ENCODE peak calls at places on chromosomes 11 and 22, in eight cellular contexts. J is sigmoid colon, C is colonic mucosa, G is cardiac muscle cell, L is SJSA1, B is left ventricle myocardium inferior, M is A673, S is IMR-90. T is an unnamed sample. For H3K4me1 and H3K27me3, the result is how much of the 10 kb centered on the place peaks cover.

GRCh38 chr11:119734788-119735187 is 5.8 kb upstream of the NECTIN1 start:
- DNase-seq in J (no peak), L (no peak), S (no peak), G (no peak), C (peak), B (no peak), M (no peak), T (no peak)

GRCh38 chr22:47175761-47176359 is 413.4 kb downstream of the TBC1D22A start:
- DNase-seq in S (no peak), G (no peak), C (no peak), B (no peak), J (peak), L (no peak), M (no peak), T (no peak)

GRCh38 chr11:119790476-119790875 is 61.5 kb upstream of the NECTIN1 start:
- DNase-seq in J (peak), S (no peak), M (no peak), G (no peak), B (no peak), C (no peak), L (no peak), T (no peak)

GRCh38 chr22:46508391-46508999 is 28.9 kb downstream of the CELSR1 start:
- DNase-seq in B (no peak), G (no peak), M (peak), S (no peak), J (no peak), L (no peak), C (no peak), T (no peak)

GRCh38 chr11:19723572-19724342 is 11.1 kb downstream of the NAV2 start:
- DNase-seq in M (no peak), C (no peak), J (peak), B (no peak), G (no peak), L (peak), S (peak), T (no peak)

GRCh38 chr11:85783758-85784157 is 27.2 kb downstream of the SYTL2 start:
- DNase-seq in C (no peak), L (no peak), S (no peak), B (no peak), G (no peak), J (no peak), M (no peak), T (no peak)

GRCh38 chr22:47327241-47327640 is 564.8 kb downstream of the TBC1D22A start:
- DNase-seq in B (no peak), S (no peak), G (no peak), J (no peak), L (no peak), C (no peak), M (no peak), T (no peak)

GRCh38 chr11:13119361-13119760 is 110.2 kb downstream of the RASSF10 start:
- DNase-seq in G (no peak), L (no peak), J (no peak), B (no peak), S (peak), C (no peak), M (no peak), T (no peak)

GRCh38 chr22:49971232-49972162 is 10.9 kb downstream of the PIM3 start:
- DNase-seq in C (peak), M (no peak), J (peak), L (no peak), G (peak), S (no peak), B (peak), T (peak)

GRCh38 chr11:68632802-68633201 is 51.5 kb upstream of the GAL start:
- DNase-seq in S (peak), G (peak), B (no peak), M (peak), J (no peak), L (no peak), C (peak), T (no peak)

GRCh38 chr11:93143800-93144199 is 54.0 kb downstream of the SLC36A4 start:
- DNase-seq in M (no peak), S (peak), J (no peak), C (no peak), L (no peak), B (no peak), G (no peak), T (no peak)

GRCh38 chr11:107770546-107770945 is 58.7 kb upstream of the SLN start:
- DNase-seq in G (no peak), L (peak), M (peak), S (peak), C (no peak), J (no peak), B (no peak), T (no peak)

GRCh38 chr11:36388086-36388485 is 92.0 kb downstream of the PRR5L start:
- DNase-seq in L (no peak), G (no peak), B (no peak), S (no peak), C (no peak), M (no peak), J (no peak), T (no peak)

GRCh38 chr11:69525516-69526452 is 44.3 kb downstream of the LINC01488 start:
- DNase-seq in C (no peak), L (no peak), J (peak), B (no peak), M (no peak), S (no peak), G (no peak), T (no peak)

GRCh38 chr11:13316528-13316961 is 39.0 kb downstream of the BMAL1 start:
- DNase-seq in J (no peak), G (no peak), L (peak), M (no peak), C (no peak), S (peak), B (no peak), T (peak)

GRCh38 chr11:114182471-114182968 is 113.7 kb upstream of the NNMT start:
- DNase-seq in L (no peak), B (no peak), G (no peak), S (no peak), C (no peak), M (no peak), J (no peak), T (no peak)

GRCh38 chr22:44325718-44326548 is 13.2 kb upstream of the SHISAL1 start:
- DNase-seq in B (no peak), J (no peak), C (no peak), M (peak), S (peak), G (no peak), L (peak), T (no peak)

GRCh38 chr11:61776561-61777075 is 15.8 kb downstream of the TMEM258 start:
- DNase-seq in J (no peak), G (peak), S (peak), B (no peak), M (peak), C (peak), L (peak), T (peak)

GRCh38 chr11:74460481-74461154 is 6.7 kb downstream of the KCNE3 start:
- DNase-seq in M (no peak), B (no peak), J (no peak), S (peak), C (no peak), L (no peak), G (no peak), T (no peak)

GRCh38 chr11:110059706-110060430 is 33.3 kb upstream of the ZC3H12C start:
- DNase-seq in L (no peak), C (no peak), J (no peak), G (no peak), B (no peak), M (no peak), S (peak), T (no peak)

GRCh38 chr11:46223252-46223513 is 54.3 kb upstream of the CREB3L1 start:
- DNase-seq in M (no peak), C (no peak), B (no peak), L (no peak), S (no peak), G (no peak), J (no peak), T (no peak)

GRCh38 chr11:34986883-34987525 is 70.6 kb downstream of the PDHX start:
- DNase-seq in J (no peak), M (peak), B (no peak), S (no peak), C (no peak), G (no peak), L (no peak), T (no peak)

GRCh38 chr22:46007003-46007847 is 30.3 kb upstream of the WNT7B start:
- DNase-seq in S (peak), L (peak), M (peak), B (peak), J (peak), G (no peak), C (no peak), T (peak)

GRCh38 chr11:35875063-35875462 is 68.8 kb upstream of the LDLRAD3 start:
- DNase-seq in S (no peak), G (no peak), M (no peak), C (no peak), L (no peak), J (no peak), B (no peak), T (no peak)

GRCh38 chr11:1260023-1260501 is 37.2 kb downstream of the MUC5B start:
- DNase-seq in B (no peak), C (peak), J (no peak), L (no peak), G (no peak), S (no peak), M (no peak), T (no peak)

GRCh38 chr11:116164843-116165242 is 607.9 kb downstream of the BUD13 start:
- DNase-seq in B (no peak), G (no peak), M (no peak), C (no peak), S (no peak), L (no peak), J (no peak), T (no peak)
- H3K4me1 ChIP-seq in B (under half), G (under half), M (under half), C (under half), S (under half), L (under half), J (under half), T (under half)

GRCh38 chr11:8025816-8026215 is 38.7 kb downstream of the EIF3F start:
- DNase-seq in M (no peak), L (peak), G (no peak), C (no peak), S (peak), J (no peak), B (no peak), T (no peak)

GRCh38 chr11:8023831-8024555 is 36.9 kb downstream of the EIF3F start:
- DNase-seq in S (peak), M (no peak), B (no peak), J (no peak), C (no peak), L (no peak), G (no peak), T (no peak)

GRCh38 chr11:8022876-8023275 is 35.7 kb downstream of the EIF3F start:
- DNase-seq in G (no peak), C (no peak), M (no peak), L (no peak), S (no peak), J (no peak), B (no peak), T (no peak)

GRCh38 chr11:8026982-8027381 is 39.8 kb downstream of the EIF3F start:
- DNase-seq in G (no peak), L (no peak), B (no peak), C (no peak), M (no peak), J (no peak), S (no peak), T (no peak)

DNA sequence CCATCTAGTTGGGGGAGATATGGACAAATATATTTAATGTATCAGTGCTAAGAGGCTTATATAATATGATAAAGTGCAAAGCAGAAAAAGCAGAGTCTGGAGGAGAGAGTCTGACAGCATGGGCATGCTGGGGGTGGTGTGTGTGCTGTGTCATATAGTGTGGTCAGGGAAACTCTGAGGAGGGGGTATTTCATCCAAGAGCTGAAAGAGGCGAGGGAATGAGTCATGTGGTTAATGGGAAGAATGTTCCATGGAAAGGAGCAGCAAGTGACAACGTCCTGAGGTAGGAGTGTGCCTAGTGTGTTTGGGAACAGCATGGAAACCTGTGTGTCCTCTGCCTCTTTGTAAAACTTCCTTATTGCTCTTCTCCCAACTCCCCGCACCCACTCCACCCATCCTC is 38.0 kb downstream of the EIF3F start:
- DNase-seq in B (no peak), L (peak), M (no peak), G (no peak), C (peak), J (no peak), S (peak), T (no peak)
- H3K27me3 ChIP-seq in B (under half), L (under half), M (under half), G (half or more), C (under half), J (under half), S (under half), T (under half)

GRCh38 chr11:123180574-123180973 is 14.5 kb downstream of the CLMP start:
- DNase-seq in C (no peak), M (no peak), S (no peak), J (peak), L (no peak), G (no peak), B (no peak), T (no peak)

GRCh38 chr11:123180166-123180565 is 14.9 kb downstream of the CLMP start:
- DNase-seq in J (no peak), L (no peak), M (no peak), G (no peak), B (no peak), S (peak), C (no peak), T (no peak)

GRCh38 chr11:123182101-123182500 is 12.9 kb downstream of the CLMP start:
- DNase-seq in M (no peak), G (no peak), S (no peak), C (no peak), B (no peak), L (no peak), J (no peak), T (no peak)

GRCh38 chr11:123179571-123179970 is 15.5 kb downstream of the CLMP start:
- DNase-seq in L (no peak), J (no peak), C (peak), S (no peak), G (no peak), M (no peak), B (no peak), T (no peak)

GRCh38 chr11:123181075-123181474 is 14.0 kb downstream of the CLMP start:
- DNase-seq in J (no peak), L (no peak), G (no peak), S (no peak), B (no peak), M (no peak), C (no peak), T (no peak)
- H3K4me1 ChIP-seq in J (half or more), L (under half), G (under half), S (under half), B (under half), M (under half), C (under half), T (under half)

GRCh38 chr22:36113121-36113520 is 47.4 kb downstream of the APOL3 start:
- DNase-seq in C (no peak), L (no peak), B (no peak), J (peak), M (no peak), S (no peak), G (no peak), T (no peak)

GRCh38 chr22:36116127-36116526 is 44.4 kb downstream of the APOL3 start:
- DNase-seq in S (no peak), M (no peak), B (no peak), G (no peak), J (peak), L (no peak), C (no peak), T (no peak)

GRCh38 chr22:36111316-36111715 is 49.2 kb downstream of the APOL3 start:
- DNase-seq in J (peak), G (no peak), B (no peak), M (no peak), C (no peak), L (no peak), S (no peak), T (no peak)

DNA sequence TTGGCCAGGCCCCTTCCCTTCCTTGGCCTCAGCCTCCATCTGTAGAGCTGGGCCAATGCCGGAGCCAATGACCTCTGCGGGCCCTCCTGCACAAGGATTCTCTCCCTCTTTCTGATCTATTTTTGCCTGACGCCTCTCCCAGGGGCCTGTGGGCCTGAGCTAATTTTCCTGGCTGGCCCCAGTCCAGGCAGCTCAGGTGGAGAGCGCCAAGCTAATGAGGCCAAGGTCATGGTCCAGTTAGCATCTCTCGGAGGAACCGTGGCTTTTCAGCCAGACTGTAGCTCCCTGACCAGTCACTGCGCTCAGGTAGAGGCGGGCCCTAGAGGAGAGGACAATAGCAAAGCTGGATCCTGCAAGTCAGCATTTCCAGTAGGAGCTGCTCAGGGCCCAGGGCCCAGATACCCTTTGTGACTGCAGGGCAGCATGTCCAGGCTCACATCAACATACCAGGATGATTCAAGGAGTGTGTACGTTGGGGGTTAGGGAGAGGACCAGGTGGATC is 43.5 kb downstream of the APOL3 start:
- DNase-seq in S (no peak), J (peak), L (no peak), B (no peak), M (no peak), G (peak), C (no peak), T (no peak)
- H3K27me3 ChIP-seq in S (under half), J (under half), L (under half), B (under half), M (under half), G (under half), C (under half), T (under half)

GRCh38 chr11:10456519-10456918 is 1.5 kb downstream of the AMPD3 start:
- DNase-seq in C (no peak), G (no peak), B (no peak), L (no peak), M (no peak), S (no peak), J (no peak), T (peak)

GRCh38 chr11:10454506-10454901 is 560 bp upstream of the AMPD3 start:
- DNase-seq in G (no peak), C (no peak), L (no peak), B (no peak), M (no peak), S (no peak), J (no peak), T (peak)

GRCh38 chr11:10454902-10455631 is at the start of gene AMPD3:
- DNase-seq in J (peak), B (no peak), C (no peak), G (no peak), M (no peak), L (peak), S (peak), T (peak)

GRCh38 chr11:10457901-10458300 is 2.8 kb downstream of the AMPD3 start:
- DNase-seq in M (no peak), L (no peak), C (no peak), S (no peak), G (no peak), J (no peak), B (no peak), T (no peak)

DNA sequence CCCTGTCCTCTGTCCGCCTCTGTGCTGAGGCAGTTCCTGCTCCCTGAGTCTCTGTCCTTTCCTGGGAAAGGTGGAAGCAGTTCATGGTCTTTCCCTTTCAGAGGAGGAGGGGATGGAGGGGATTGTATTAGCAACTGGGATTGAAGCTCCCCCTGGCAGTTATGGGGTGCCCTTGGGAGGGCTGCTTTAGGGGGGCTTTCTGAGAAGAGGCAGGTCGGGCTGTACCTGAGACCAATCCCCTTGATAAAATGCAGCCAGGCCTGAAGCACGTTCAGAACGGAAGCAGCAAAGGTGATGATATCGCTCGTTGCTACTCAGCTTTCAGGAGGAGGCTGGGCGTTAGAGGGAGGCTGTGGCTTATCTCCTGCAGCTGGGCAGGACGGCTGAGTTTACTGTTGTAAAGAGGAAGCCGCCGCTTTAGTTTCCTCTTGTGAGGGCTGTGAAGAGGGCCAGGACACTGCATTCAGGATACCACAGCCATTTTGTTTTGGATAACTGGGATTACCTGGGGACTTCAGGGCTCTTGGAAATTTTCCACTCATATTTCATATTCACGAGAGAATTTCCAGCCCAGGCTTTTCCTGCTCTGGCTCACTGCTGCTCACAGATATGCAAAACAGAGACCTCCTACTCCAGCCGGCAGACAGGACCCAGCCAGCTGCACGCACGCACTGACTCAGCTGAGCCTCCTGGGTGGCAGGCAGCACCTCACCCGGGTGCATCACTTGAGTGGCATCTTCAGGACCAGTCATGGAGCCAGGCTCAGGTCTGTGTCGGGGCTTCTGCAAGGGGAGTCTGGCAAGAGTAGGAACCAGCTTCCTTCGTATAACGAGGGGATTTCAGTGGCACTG is 798 bp downstream of the AMPD3 start:
- DNase-seq in M (no peak), L (peak), J (peak), B (no peak), G (peak), S (peak), C (peak), T (peak)
- H3K4me1 ChIP-seq in M (under half), L (under half), J (under half), B (under half), G (under half), S (under half), C (under half), T (under half)

T was measured in lung.